ENCODE peak calls at places on chromosome 11, in seven cellular contexts. V, P, L, H, J, K and C are unnamed samples. For H4K20me1, the result is how much of the 10 kb centered on the place peaks cover.

GRCh38 chr11:67045314-67045713 is 11.3 kb upstream of the RHOD start:
- DNase-seq in H (peak), J (no peak), L (no peak), V (no peak), K (peak), P (peak), C (no peak)

GRCh38 chr11:104918113-104918824 is 20.0 kb upstream of the CASP12 start:
- DNase-seq in P (peak), H (peak), L (peak), V (no peak), K (peak), J (no peak), C (no peak)

GRCh38 chr11:105609832-105610781 is at the start of gene GRIA4:
- DNase-seq in P (no peak), V (peak), J (peak), K (peak), L (peak), H (peak), C (no peak)

GRCh38 chr11:46930089-46930488 is 6.5 kb upstream of the CSTPP1 start:
- DNase-seq in P (peak), K (peak), V (no peak), J (no peak), L (peak), H (peak), C (no peak)

GRCh38 chr11:40134820-40135219 is 1324.6 kb downstream of the LRRC4C start:
- DNase-seq in H (no peak), K (no peak), L (no peak), P (no peak), V (no peak), J (no peak), C (no peak)

GRCh38 chr11:21472256-21472655 is 720.6 kb upstream of the ANO5 start:
- DNase-seq in J (no peak), P (no peak), V (no peak), L (no peak), K (no peak), H (no peak), C (no peak)

GRCh38 chr11:31702966-31703365 is 108.2 kb downstream of the PAX6 start:
- DNase-seq in P (peak), V (no peak), J (no peak), K (peak), L (no peak), H (peak), C (no peak)

GRCh38 chr11:119258180-119258579 is 52.0 kb downstream of the CBL start:
- DNase-seq in V (peak), L (no peak), P (no peak), J (no peak), K (no peak), H (no peak), C (no peak)

GRCh38 chr11:8604078-8604723 is 10.2 kb upstream of the STK33 start:
- DNase-seq in K (peak), L (peak), H (peak), P (peak), V (peak), J (peak), C (peak)

GRCh38 chr11:130208241-130209127 is 48.9 kb downstream of the ST14 start:
- DNase-seq in J (no peak), H (no peak), P (no peak), L (no peak), V (no peak), K (no peak), C (no peak)

GRCh38 chr11:34916810-34917780 is 677 bp downstream of the PDHX start:
- DNase-seq in J (no peak), V (peak), L (peak), P (peak), K (peak), H (peak), C (no peak)

GRCh38 chr11:1768141-1768469 is 4.4 kb upstream of the CTSD start:
- DNase-seq in H (no peak), P (no peak), K (no peak), V (no peak), L (no peak), J (no peak), C (no peak)

GRCh38 chr11:108703916-108704315 is 39.0 kb downstream of the DDX10 start:
- DNase-seq in P (no peak), K (no peak), J (no peak), V (no peak), L (no peak), H (no peak), C (peak)

GRCh38 chr11:16956538-16957153 is 57.6 kb downstream of the PLEKHA7 start:
- DNase-seq in L (no peak), J (no peak), H (no peak), P (peak), K (no peak), V (peak), C (no peak)

GRCh38 chr11:78802058-78802633 is 227.5 kb upstream of the NARS2 start:
- DNase-seq in H (peak), P (peak), L (no peak), K (no peak), J (peak), V (peak), C (no peak)

GRCh38 chr11:9825315-9825714 is 161.4 kb downstream of the SWAP70 start:
- DNase-seq in H (peak), J (no peak), L (peak), P (peak), K (peak), V (no peak), C (no peak)

GRCh38 chr11:114019574-114019973 is 39.9 kb upstream of the ZBTB16 start:
- DNase-seq in H (no peak), K (no peak), V (no peak), J (no peak), L (no peak), P (no peak), C (no peak)

GRCh38 chr11:66593303-66593635 is 284 bp downstream of the CCS start:
- DNase-seq in P (no peak), K (no peak), H (peak), L (no peak), J (no peak), V (peak), C (no peak)

GRCh38 chr11:134754196-134754822 is 342.3 kb upstream of the B3GAT1 start:
- DNase-seq in J (no peak), V (no peak), K (no peak), L (no peak), H (no peak), P (no peak), C (no peak)

GRCh38 chr11:32892355-32893090 is at the start of gene QSER1:
- DNase-seq in P (peak), V (peak), H (peak), K (peak), J (peak), L (peak), C (no peak)

GRCh38 chr11:65869643-65870306 is 2.8 kb downstream of the EFEMP2 start:
- DNase-seq in P (no peak), V (no peak), K (no peak), H (no peak), L (no peak), J (no peak), C (no peak)

GRCh38 chr11:99934008-99934407 is 753.1 kb upstream of the ARHGAP42 start:
- DNase-seq in L (no peak), J (no peak), H (peak), P (peak), K (no peak), V (no peak), C (no peak)

GRCh38 chr11:6523253-6523652 is 26.2 kb downstream of the DNHD1 start:
- DNase-seq in L (peak), K (peak), V (no peak), H (peak), J (no peak), P (peak), C (peak)

GRCh38 chr11:88421530-88421929 is 84.0 kb upstream of the CTSC start:
- DNase-seq in L (no peak), V (peak), J (peak), K (peak), P (peak), H (peak), C (no peak)

GRCh38 chr11:9678576-9678975 is 14.7 kb downstream of the SWAP70 start:
- DNase-seq in P (no peak), L (no peak), V (peak), H (no peak), J (no peak), K (no peak), C (no peak)

GRCh38 chr11:69113226-69113625 is 42.5 kb upstream of the SMIM38 start:
- DNase-seq in J (no peak), V (no peak), K (no peak), L (no peak), H (no peak), P (no peak), C (no peak)

GRCh38 chr11:17930544-17931144 is 82.2 kb downstream of the SERGEF start:
- DNase-seq in H (no peak), L (no peak), V (peak), K (no peak), J (no peak), P (no peak), C (no peak)

GRCh38 chr11:134398079-134398444 is 14.0 kb downstream of the B3GAT1 start:
- DNase-seq in P (no peak), V (no peak), L (no peak), J (no peak), K (no peak), H (no peak), C (no peak)

GRCh38 chr11:17019231-17019630 is 5.0 kb upstream of the PLEKHA7 start:
- DNase-seq in H (no peak), P (no peak), L (no peak), V (no peak), J (no peak), K (no peak), C (no peak)

GRCh38 chr11:117089685-117090084 is 8.5 kb downstream of the SIK3 start:
- DNase-seq in P (peak), J (no peak), K (no peak), V (no peak), H (no peak), L (no peak), C (peak)

GRCh38 chr11:17333799-17334586 is 17.6 kb upstream of the NCR3LG1 start:
- DNase-seq in P (no peak), J (no peak), H (no peak), L (no peak), K (no peak), V (no peak), C (no peak)

GRCh38 chr11:2582436-2582931 is 117.3 kb downstream of the KCNQ1OT1 start:
- DNase-seq in J (peak), L (no peak), K (no peak), H (no peak), V (no peak), P (no peak), C (no peak)

GRCh38 chr11:61334434-61335354 is 1.7 kb downstream of the TKFC start:
- DNase-seq in L (no peak), H (peak), V (no peak), K (peak), J (no peak), P (peak), C (no peak)

GRCh38 chr11:613369-613968 is 2.3 kb downstream of the IRF7 start:
- DNase-seq in V (peak), K (no peak), P (peak), J (peak), L (peak), H (no peak), C (peak)
- H4K20me1 ChIP-seq in V (under half), K (under half), P (under half), J (half or more), L (under half), H (under half), C (under half)

GRCh38 chr11:112975493-112975892 is 14.3 kb downstream of the NCAM1 start:
- DNase-seq in P (no peak), L (no peak), H (no peak), V (no peak), J (no peak), K (no peak), C (no peak)

GRCh38 chr11:112971200-112971599 is 10.0 kb downstream of the NCAM1 start:
- DNase-seq in V (no peak), H (no peak), K (no peak), L (no peak), J (no peak), P (no peak), C (no peak)

GRCh38 chr11:112977620-112978212 is 16.5 kb downstream of the NCAM1 start:
- DNase-seq in H (peak), V (no peak), P (no peak), J (peak), L (no peak), K (peak), C (no peak)

GRCh38 chr11:112968988-112969714 is 7.9 kb downstream of the NCAM1 start:
- DNase-seq in K (no peak), J (no peak), L (no peak), P (no peak), H (peak), V (no peak), C (no peak)

DNA sequence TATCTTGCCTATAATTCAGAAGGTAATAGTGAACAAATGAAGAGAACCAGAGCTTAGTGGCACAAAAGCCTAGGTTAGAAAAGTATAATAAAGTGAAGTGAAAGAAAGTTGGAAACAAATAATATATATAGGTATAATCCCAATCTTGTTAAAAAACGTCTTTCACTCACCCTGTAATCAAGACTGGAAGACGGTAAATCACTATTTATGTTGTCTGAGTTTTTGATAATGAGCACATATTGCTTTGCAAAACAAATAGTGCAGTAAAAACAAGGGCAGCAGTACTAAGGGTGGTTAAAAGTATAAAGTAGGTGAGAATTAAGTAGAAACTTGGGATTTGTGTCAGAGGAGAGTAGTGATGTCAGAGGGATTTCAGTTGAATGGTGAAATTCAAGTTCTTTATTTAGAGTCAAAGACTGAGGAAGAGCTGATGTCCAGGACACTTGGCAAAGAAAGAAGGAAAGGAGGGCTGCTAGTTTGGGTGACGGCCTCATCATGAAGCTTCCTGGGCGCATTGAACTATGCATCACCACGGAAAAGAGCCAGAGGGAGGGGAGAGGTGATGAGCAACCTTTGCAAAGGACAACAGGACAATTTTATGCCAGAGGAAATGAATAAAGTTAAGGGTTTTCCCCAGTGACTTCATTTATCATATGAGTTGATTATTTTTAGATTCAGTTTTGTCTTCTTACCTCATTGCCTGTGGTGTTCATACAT is 11.3 kb downstream of the NCAM1 start:
- DNase-seq in H (no peak), K (no peak), V (no peak), L (no peak), J (no peak), P (no peak), C (no peak)
- H4K20me1 ChIP-seq in H (under half), K (under half), V (under half), L (under half), J (under half), P (under half), C (under half)

DNA sequence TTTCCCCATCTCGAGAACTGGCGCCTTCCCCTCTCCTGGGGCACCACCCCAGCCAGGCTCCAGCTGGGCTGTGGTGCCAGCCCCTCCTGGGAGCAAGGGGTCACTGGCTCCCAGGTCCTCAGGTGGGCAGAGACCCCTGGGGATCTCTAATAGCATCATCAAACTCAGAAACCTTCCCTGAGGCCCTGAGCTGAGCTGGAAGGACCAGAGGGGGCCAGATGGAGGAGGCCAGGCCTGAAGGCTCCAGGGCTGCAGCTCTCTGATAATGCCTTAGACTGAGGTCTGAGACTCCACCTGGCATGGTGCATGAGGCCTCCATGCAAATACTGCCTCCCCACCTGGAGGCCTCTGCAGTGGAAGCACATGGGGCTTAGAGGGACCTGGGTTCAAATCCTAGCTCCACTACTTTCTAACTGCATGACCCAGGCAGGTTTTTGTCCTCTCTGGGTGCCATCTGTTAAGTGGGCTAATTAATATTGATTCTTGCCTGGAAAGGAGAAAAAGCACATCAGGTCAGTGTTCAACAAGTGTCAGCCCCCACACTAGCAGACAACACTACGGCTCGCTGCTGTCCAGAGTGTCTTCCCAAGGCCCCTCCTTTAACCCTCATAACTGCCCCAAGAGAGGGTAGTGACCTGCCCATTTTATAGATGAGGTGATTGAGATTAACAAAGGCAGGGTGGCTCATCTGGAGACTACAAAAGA is 1.5 kb downstream of the MAPK8IP1 start:
- DNase-seq in J (no peak), H (no peak), L (no peak), V (no peak), K (no peak), P (no peak), C (no peak)
- H4K20me1 ChIP-seq in J (under half), H (under half), L (under half), V (under half), K (under half), P (under half), C (under half)

GRCh38 chr11:94134651-94135512 is 6.2 kb downstream of the PANX1 start:
- DNase-seq in V (no peak), H (peak), L (peak), J (no peak), P (peak), K (peak), C (no peak)
- H4K20me1 ChIP-seq in V (half or more), H (under half), L (under half), J (half or more), P (half or more), K (under half), C (under half)

GRCh38 chr11:68096962-68097361 is 24.2 kb downstream of the CHKA start:
- DNase-seq in L (no peak), H (no peak), K (no peak), P (no peak), V (no peak), J (no peak), C (no peak)
- H4K20me1 ChIP-seq in L (under half), H (under half), K (under half), P (under half), V (half or more), J (under half), C (under half)

GRCh38 chr11:7538466-7539454 is 25.0 kb downstream of the PPFIBP2 start:
- DNase-seq in K (no peak), P (peak), J (peak), H (no peak), L (no peak), V (no peak), C (no peak)
- H4K20me1 ChIP-seq in K (under half), P (under half), J (under half), H (under half), L (under half), V (under half), C (under half)

GRCh38 chr11:83006877-83007330 is 64.8 kb downstream of the RAB30 start:
- DNase-seq in P (peak), V (no peak), L (no peak), K (no peak), J (no peak), H (no peak), C (no peak)
- H4K20me1 ChIP-seq in P (under half), V (under half), L (under half), K (under half), J (under half), H (under half), C (under half)

GRCh38 chr11:75845324-75845723 is 30.3 kb downstream of the UVRAG start:
- DNase-seq in H (no peak), K (no peak), J (no peak), P (no peak), L (no peak), V (no peak), C (no peak)
- H4K20me1 ChIP-seq in H (under half), K (under half), J (under half), P (under half), L (under half), V (under half), C (under half)